ENCODE peak calls at places on chromosomes 5 and 9, in five cellular contexts. One of them, this sample, is unnamed. For H3K9me3, the result is how much of the 10 kb centered on the place peaks cover.

GRCh38 chr9:137268538-137269201 is 8.9 kb upstream of the TOR4A start:
- DNase-seq in PC-3: no peak
- DNase-seq in GM23248: no peak
- DNase-seq in SK-N-SH: no peak
- DNase-seq in hepatocyte: no peak
- DNase-seq in this sample: peak

GRCh38 chr9:11743356-11743755 is 949.8 kb upstream of the TYRP1 start:
- DNase-seq in GM23248: no peak
- DNase-seq in hepatocyte: no peak
- DNase-seq in SK-N-SH: no peak
- DNase-seq in PC-3: no peak
- DNase-seq in this sample: no peak

GRCh38 chr9:76662476-76663281 is 101.6 kb upstream of the PCA3 start:
- DNase-seq in PC-3: no peak
- DNase-seq in hepatocyte: no peak
- DNase-seq in GM23248: no peak
- DNase-seq in SK-N-SH: no peak
- DNase-seq in this sample: peak

GRCh38 chr5:180286-180918 is 10.9 kb upstream of the LRRC14B start:
- DNase-seq in hepatocyte: no peak
- DNase-seq in SK-N-SH: no peak
- DNase-seq in PC-3: no peak
- DNase-seq in GM23248: no peak
- DNase-seq in this sample: no peak

GRCh38 chr5:91058575-91058974 is 324.5 kb downstream of the ARRDC3 start:
- DNase-seq in hepatocyte: peak
- DNase-seq in PC-3: peak
- DNase-seq in GM23248: no peak
- DNase-seq in SK-N-SH: no peak
- DNase-seq in this sample: no peak

GRCh38 chr5:143742951-143743350 is 69.0 kb upstream of the HMHB1 start:
- DNase-seq in SK-N-SH: no peak
- DNase-seq in PC-3: no peak
- DNase-seq in GM23248: no peak
- DNase-seq in hepatocyte: no peak
- DNase-seq in this sample: no peak

GRCh38 chr9:107638922-107639321 is 149.4 kb upstream of the KLF4 start:
- DNase-seq in hepatocyte: peak
- DNase-seq in PC-3: no peak
- DNase-seq in GM23248: peak
- DNase-seq in SK-N-SH: no peak
- DNase-seq in this sample: peak

GRCh38 chr9:113653746-113654604 is 190.4 kb downstream of the RGS3 start:
- DNase-seq in SK-N-SH: no peak
- DNase-seq in PC-3: no peak
- DNase-seq in GM23248: no peak
- DNase-seq in hepatocyte: no peak
- DNase-seq in this sample: no peak

DNA sequence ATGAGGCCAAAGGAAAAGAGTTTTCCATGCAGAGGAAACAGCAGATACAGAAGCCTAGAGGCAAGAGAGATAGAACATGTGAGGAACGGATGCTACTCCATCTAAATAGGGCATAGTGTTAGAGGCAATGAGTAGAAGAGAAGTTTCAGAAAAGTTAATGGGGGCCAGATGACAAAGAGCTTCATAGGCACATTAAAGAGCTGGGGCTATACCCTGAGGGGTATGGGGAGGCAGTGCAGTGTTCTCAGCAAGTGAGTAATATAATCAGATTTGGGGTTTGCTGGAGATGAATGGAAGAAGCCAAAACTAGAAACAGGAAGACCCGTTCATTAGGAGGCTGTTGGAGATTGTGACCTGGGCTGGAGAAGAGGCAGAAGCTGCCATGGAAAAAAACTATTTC is 87.2 kb downstream of the GLIS3 start:
- DNase-seq in GM23248: no peak
- DNase-seq in SK-N-SH: no peak
- DNase-seq in hepatocyte: no peak
- DNase-seq in PC-3: no peak
- DNase-seq in this sample: no peak
- TF ChIP-seq EZH2phosphoT487 in GM23248: no peak
- TF ChIP-seq EZH2phosphoT487 in SK-N-SH: no peak
- TF ChIP-seq EZH2phosphoT487 in hepatocyte: no peak
- TF ChIP-seq EZH2phosphoT487 in PC-3: no peak
- TF ChIP-seq EZH2phosphoT487 in this sample: no peak

GRCh38 chr9:125391704-125392103 is 130.1 kb downstream of the GAPVD1 start:
- DNase-seq in hepatocyte: no peak
- DNase-seq in PC-3: no peak
- DNase-seq in SK-N-SH: no peak
- DNase-seq in GM23248: no peak
- DNase-seq in this sample: no peak
- H3K9me3 ChIP-seq in hepatocyte: under half
- H3K9me3 ChIP-seq in PC-3: under half
- H3K9me3 ChIP-seq in SK-N-SH: under half
- H3K9me3 ChIP-seq in GM23248: under half
- H3K9me3 ChIP-seq in this sample: under half

DNA sequence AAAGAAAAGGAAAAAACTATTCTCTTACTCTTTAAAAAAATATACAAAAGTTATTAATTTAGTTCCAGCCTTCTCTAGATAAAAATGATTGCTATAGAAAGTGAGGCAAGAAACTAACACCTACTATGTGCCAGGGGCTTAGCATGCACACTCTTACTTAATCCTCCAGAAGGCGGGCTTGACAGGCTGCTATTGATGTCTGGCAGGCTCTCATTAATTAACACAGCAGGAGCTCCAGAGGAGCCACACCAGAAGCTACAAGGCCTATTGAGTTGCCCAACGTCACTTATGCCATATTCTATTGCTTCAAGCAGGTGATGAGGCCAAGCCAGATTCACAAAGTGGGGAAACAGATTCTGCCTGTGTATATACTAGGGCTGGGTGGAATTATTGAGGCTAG is 54.6 kb upstream of the CLINT1 start:
- DNase-seq in PC-3: no peak
- DNase-seq in GM23248: no peak
- DNase-seq in hepatocyte: no peak
- DNase-seq in SK-N-SH: no peak
- DNase-seq in this sample: peak
- H3K27ac ChIP-seq in PC-3: no peak
- H3K27ac ChIP-seq in GM23248: no peak
- H3K27ac ChIP-seq in hepatocyte: peak
- H3K27ac ChIP-seq in SK-N-SH: no peak
- H3K27ac ChIP-seq in this sample: peak

GRCh38 chr5:172834570-172835245 is 657 bp downstream of the ERGIC1 start:
- DNase-seq in GM23248: peak
- DNase-seq in SK-N-SH: peak
- DNase-seq in PC-3: no peak
- DNase-seq in hepatocyte: peak
- DNase-seq in this sample: peak
- TF ChIP-seq EZH2phosphoT487 in GM23248: no peak
- TF ChIP-seq EZH2phosphoT487 in SK-N-SH: no peak
- TF ChIP-seq EZH2phosphoT487 in PC-3: no peak
- TF ChIP-seq EZH2phosphoT487 in hepatocyte: no peak
- TF ChIP-seq EZH2phosphoT487 in this sample: no peak

GRCh38 chr5:158430166-158430828 is 571.4 kb upstream of the CLINT1 start:
- DNase-seq in PC-3: no peak
- DNase-seq in GM23248: peak
- DNase-seq in hepatocyte: no peak
- DNase-seq in SK-N-SH: no peak
- DNase-seq in this sample: peak

GRCh38 chr5:158431369-158432029 is 572.6 kb upstream of the CLINT1 start:
- DNase-seq in PC-3: no peak
- DNase-seq in SK-N-SH: no peak
- DNase-seq in hepatocyte: no peak
- DNase-seq in GM23248: peak
- DNase-seq in this sample: peak

GRCh38 chr5:158433634-158434033 is 574.7 kb upstream of the CLINT1 start:
- DNase-seq in SK-N-SH: no peak
- DNase-seq in GM23248: peak
- DNase-seq in hepatocyte: no peak
- DNase-seq in PC-3: no peak
- DNase-seq in this sample: no peak

GRCh38 chr5:158434749-158435148 is 575.8 kb upstream of the CLINT1 start:
- DNase-seq in SK-N-SH: no peak
- DNase-seq in PC-3: no peak
- DNase-seq in GM23248: no peak
- DNase-seq in hepatocyte: no peak
- DNase-seq in this sample: no peak

DNA sequence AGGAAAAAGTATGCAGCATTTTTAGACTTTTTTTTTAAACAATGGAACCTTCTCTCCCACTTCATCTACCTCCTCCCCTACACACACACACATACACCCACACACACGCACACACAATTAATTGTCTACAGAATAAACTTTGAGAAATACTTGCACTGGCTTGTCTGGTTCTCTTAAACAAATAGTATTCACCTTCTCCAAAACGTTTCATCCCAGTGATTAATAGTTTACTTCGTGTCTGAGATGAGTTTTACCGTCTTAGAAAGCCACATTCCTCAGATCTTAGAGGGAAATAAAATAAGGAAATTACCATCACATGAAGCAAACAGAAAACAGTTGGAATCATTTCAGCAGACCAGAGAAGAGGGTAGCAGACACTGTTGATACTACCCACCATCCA is 570.6 kb upstream of the CLINT1 start:
- DNase-seq in hepatocyte: no peak
- DNase-seq in GM23248: no peak
- DNase-seq in PC-3: peak
- DNase-seq in SK-N-SH: no peak
- DNase-seq in this sample: no peak
- H3K9me3 ChIP-seq in hepatocyte: under half
- H3K9me3 ChIP-seq in GM23248: under half
- H3K9me3 ChIP-seq in PC-3: under half
- H3K9me3 ChIP-seq in SK-N-SH: under half
- H3K9me3 ChIP-seq in this sample: under half

GRCh38 chr5:24644757-24645156 is at the start of gene CDH10:
- DNase-seq in SK-N-SH: no peak
- DNase-seq in GM23248: peak
- DNase-seq in hepatocyte: peak
- DNase-seq in PC-3: no peak
- DNase-seq in this sample: no peak

GRCh38 chr5:24643255-24643654 is 1.5 kb downstream of the CDH10 start:
- DNase-seq in SK-N-SH: no peak
- DNase-seq in GM23248: no peak
- DNase-seq in PC-3: no peak
- DNase-seq in hepatocyte: no peak
- DNase-seq in this sample: no peak

GRCh38 chr5:24646915-24647314 is 2.1 kb upstream of the CDH10 start:
- DNase-seq in SK-N-SH: no peak
- DNase-seq in PC-3: no peak
- DNase-seq in GM23248: no peak
- DNase-seq in hepatocyte: peak
- DNase-seq in this sample: no peak

GRCh38 chr5:24642022-24642421 is 2.8 kb downstream of the CDH10 start:
- DNase-seq in GM23248: peak
- DNase-seq in PC-3: peak
- DNase-seq in hepatocyte: peak
- DNase-seq in SK-N-SH: peak
- DNase-seq in this sample: peak

DNA sequence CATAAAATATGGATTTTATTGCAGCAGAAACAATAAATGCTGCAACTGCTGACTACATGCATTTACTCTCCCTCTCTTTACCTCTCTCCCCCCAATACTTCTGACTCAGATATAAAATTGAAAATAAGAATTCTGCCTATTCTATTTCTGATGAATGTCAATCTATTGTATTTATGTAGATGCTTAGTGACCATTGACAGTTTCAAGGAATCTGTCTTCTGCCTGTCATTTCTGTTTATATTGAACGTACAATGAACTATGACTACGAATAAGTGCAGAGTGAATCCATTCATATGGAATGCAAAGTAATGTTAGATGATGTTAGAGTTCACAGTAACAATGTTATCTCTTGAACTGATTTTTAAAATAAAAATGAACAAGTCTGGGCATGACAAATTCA is 898 bp downstream of the CDH10 start:
- DNase-seq in SK-N-SH: no peak
- DNase-seq in PC-3: no peak
- DNase-seq in hepatocyte: no peak
- DNase-seq in GM23248: no peak
- DNase-seq in this sample: no peak
- H3K27ac ChIP-seq in SK-N-SH: no peak
- H3K27ac ChIP-seq in PC-3: no peak
- H3K27ac ChIP-seq in hepatocyte: no peak
- H3K27ac ChIP-seq in GM23248: no peak
- H3K27ac ChIP-seq in this sample: no peak

DNA sequence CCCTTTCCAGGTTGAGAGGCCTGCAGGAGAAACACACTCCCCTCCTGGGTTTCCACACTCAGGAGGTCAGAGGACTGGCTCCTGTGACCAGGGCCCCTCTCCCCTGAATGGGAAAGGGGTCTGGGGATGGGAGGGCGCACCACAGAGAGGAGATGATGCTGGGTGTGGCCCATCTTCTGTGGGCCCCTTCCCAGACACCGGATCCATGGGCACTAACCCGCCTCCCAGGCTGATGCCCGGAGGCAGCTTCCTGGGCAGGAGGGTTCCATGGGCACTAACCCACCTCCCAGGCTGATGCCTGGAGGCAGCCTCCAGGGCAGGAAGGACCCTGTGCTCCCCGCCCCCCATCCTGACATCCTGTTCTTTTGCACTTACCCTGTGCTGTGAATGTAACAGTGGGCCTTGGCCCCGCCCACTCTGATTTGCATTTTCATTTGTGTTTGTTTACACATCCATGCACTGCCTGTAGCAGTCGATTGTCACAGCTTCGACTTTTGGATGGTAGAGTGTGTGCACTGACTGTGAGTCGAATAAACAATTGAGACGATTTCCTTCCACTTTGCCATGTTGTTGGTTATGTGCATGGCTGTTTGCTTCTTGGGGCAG is 9.3 kb upstream of the DOLPP1 start:
- DNase-seq in PC-3: no peak
- DNase-seq in GM23248: no peak
- DNase-seq in hepatocyte: no peak
- DNase-seq in SK-N-SH: no peak
- DNase-seq in this sample: peak
- TF ChIP-seq EZH2phosphoT487 in PC-3: no peak
- TF ChIP-seq EZH2phosphoT487 in GM23248: no peak
- TF ChIP-seq EZH2phosphoT487 in hepatocyte: no peak
- TF ChIP-seq EZH2phosphoT487 in SK-N-SH: no peak
- TF ChIP-seq EZH2phosphoT487 in this sample: no peak

GRCh38 chr9:111542497-111543254 is 17.7 kb downstream of the ZNF483 start:
- DNase-seq in SK-N-SH: no peak
- DNase-seq in GM23248: no peak
- DNase-seq in hepatocyte: no peak
- DNase-seq in PC-3: no peak
- DNase-seq in this sample: no peak
- H3K9me3 ChIP-seq in SK-N-SH: under half
- H3K9me3 ChIP-seq in GM23248: under half
- H3K9me3 ChIP-seq in hepatocyte: half or more
- H3K9me3 ChIP-seq in PC-3: half or more
- H3K9me3 ChIP-seq in this sample: under half

DNA sequence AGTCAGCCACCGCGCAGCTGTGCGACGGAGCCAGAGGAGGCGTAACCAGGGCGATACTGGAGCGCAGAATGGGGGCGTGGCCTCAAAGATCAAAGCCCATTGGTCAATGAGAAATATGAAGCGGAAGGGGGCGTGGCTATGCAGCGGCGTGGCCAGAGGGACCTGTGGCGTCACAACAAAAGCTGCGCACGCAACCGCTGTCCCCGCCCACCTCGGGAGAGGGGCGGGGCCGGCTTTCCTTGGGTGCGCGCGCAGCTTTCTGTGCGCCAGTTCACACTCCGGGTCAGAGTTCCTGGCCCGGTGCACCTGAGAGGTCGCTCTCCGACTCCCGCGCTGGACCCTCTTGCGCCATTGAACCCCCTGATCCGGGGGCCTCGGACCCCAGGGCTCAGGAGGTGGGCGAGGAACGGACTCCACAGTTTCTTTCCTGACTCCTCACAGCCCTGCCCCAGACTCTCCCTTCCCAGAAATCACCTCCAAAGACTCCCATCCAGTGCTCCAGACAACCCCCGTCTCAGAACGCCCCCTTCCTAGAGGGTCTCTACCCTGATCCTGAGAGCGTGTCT is at the start of gene SWI5:
- DNase-seq in SK-N-SH: peak
- DNase-seq in hepatocyte: peak
- DNase-seq in PC-3: peak
- DNase-seq in GM23248: peak
- DNase-seq in this sample: peak
- H3K27ac ChIP-seq in SK-N-SH: peak
- H3K27ac ChIP-seq in hepatocyte: peak
- H3K27ac ChIP-seq in PC-3: peak
- H3K27ac ChIP-seq in GM23248: peak
- H3K27ac ChIP-seq in this sample: peak